ENCODE peak calls at places on chromosomes 4 and X, in eight cellular contexts. One of them, this sample, is unnamed.

GRCh38 chrX:154437398-154437752 is 421 bp downstream of the GDI1 start:
- DNase-seq in NCI-H1105: peak
- DNase-seq in natural killer cell: no peak
- DNase-seq in GM20000: no peak
- DNase-seq in activated CD4-positive, alpha-beta T cell treated with anti-CD3 and anti-CD28 coated beads for 48 hours: no peak
- DNase-seq in activated effector memory CD4-positive, alpha-beta T cell treated with anti-CD3 and anti-CD28 coated beads, Interleukin-2, amount 50 U/mL, for 16 hours: no peak
- DNase-seq in memory B cell: no peak
- DNase-seq in stimulated activated CD4-positive, alpha-beta T cell treated with anti-CD3 and anti-CD28 coated beads, Interleukin-1b, Interleukin-23, amount 100 ng/mL, for 48 hours: no peak
- DNase-seq in this sample: no peak

GRCh38 chrX:55593756-55594257 is 29.4 kb upstream of the FOXR2 start:
- DNase-seq in NCI-H1105: no peak
- DNase-seq in natural killer cell: no peak
- DNase-seq in GM20000: no peak
- DNase-seq in activated CD4-positive, alpha-beta T cell treated with anti-CD3 and anti-CD28 coated beads for 48 hours: no peak
- DNase-seq in activated effector memory CD4-positive, alpha-beta T cell treated with anti-CD3 and anti-CD28 coated beads, Interleukin-2, amount 50 U/mL, for 16 hours: no peak
- DNase-seq in memory B cell: no peak
- DNase-seq in stimulated activated CD4-positive, alpha-beta T cell treated with anti-CD3 and anti-CD28 coated beads, Interleukin-1b, Interleukin-23, amount 100 ng/mL, for 48 hours: no peak
- DNase-seq in this sample: no peak

GRCh38 chr4:2790583-2791517 is 2.0 kb upstream of the SH3BP2 start:
- DNase-seq in NCI-H1105: no peak
- DNase-seq in natural killer cell: no peak
- DNase-seq in GM20000: no peak
- DNase-seq in activated CD4-positive, alpha-beta T cell treated with anti-CD3 and anti-CD28 coated beads for 48 hours: no peak
- DNase-seq in activated effector memory CD4-positive, alpha-beta T cell treated with anti-CD3 and anti-CD28 coated beads, Interleukin-2, amount 50 U/mL, for 16 hours: peak
- DNase-seq in memory B cell: no peak
- DNase-seq in stimulated activated CD4-positive, alpha-beta T cell treated with anti-CD3 and anti-CD28 coated beads, Interleukin-1b, Interleukin-23, amount 100 ng/mL, for 48 hours: no peak
- DNase-seq in this sample: peak

GRCh38 chr4:186074189-186074588 is 5.2 kb downstream of the TLR3 start:
- DNase-seq in NCI-H1105: no peak
- DNase-seq in natural killer cell: no peak
- DNase-seq in GM20000: no peak
- DNase-seq in activated CD4-positive, alpha-beta T cell treated with anti-CD3 and anti-CD28 coated beads for 48 hours: no peak
- DNase-seq in activated effector memory CD4-positive, alpha-beta T cell treated with anti-CD3 and anti-CD28 coated beads, Interleukin-2, amount 50 U/mL, for 16 hours: no peak
- DNase-seq in memory B cell: no peak
- DNase-seq in stimulated activated CD4-positive, alpha-beta T cell treated with anti-CD3 and anti-CD28 coated beads, Interleukin-1b, Interleukin-23, amount 100 ng/mL, for 48 hours: no peak
- DNase-seq in this sample: no peak

GRCh38 chr4:123415977-123416376 is 19.4 kb downstream of the SPRY1 start:
- DNase-seq in NCI-H1105: no peak
- DNase-seq in natural killer cell: no peak
- DNase-seq in GM20000: no peak
- DNase-seq in activated CD4-positive, alpha-beta T cell treated with anti-CD3 and anti-CD28 coated beads for 48 hours: peak
- DNase-seq in activated effector memory CD4-positive, alpha-beta T cell treated with anti-CD3 and anti-CD28 coated beads, Interleukin-2, amount 50 U/mL, for 16 hours: peak
- DNase-seq in memory B cell: no peak
- DNase-seq in stimulated activated CD4-positive, alpha-beta T cell treated with anti-CD3 and anti-CD28 coated beads, Interleukin-1b, Interleukin-23, amount 100 ng/mL, for 48 hours: peak
- DNase-seq in this sample: no peak

GRCh38 chr4:69822198-69822597 is 37.7 kb downstream of the SULT1E1 start:
- DNase-seq in NCI-H1105: no peak
- DNase-seq in natural killer cell: no peak
- DNase-seq in GM20000: no peak
- DNase-seq in activated CD4-positive, alpha-beta T cell treated with anti-CD3 and anti-CD28 coated beads for 48 hours: no peak
- DNase-seq in activated effector memory CD4-positive, alpha-beta T cell treated with anti-CD3 and anti-CD28 coated beads, Interleukin-2, amount 50 U/mL, for 16 hours: no peak
- DNase-seq in memory B cell: no peak
- DNase-seq in stimulated activated CD4-positive, alpha-beta T cell treated with anti-CD3 and anti-CD28 coated beads, Interleukin-1b, Interleukin-23, amount 100 ng/mL, for 48 hours: no peak
- DNase-seq in this sample: no peak

GRCh38 chrX:84155938-84156337 is 32.1 kb downstream of the RPS6KA6 start:
- DNase-seq in NCI-H1105: no peak
- DNase-seq in natural killer cell: no peak
- DNase-seq in GM20000: no peak
- DNase-seq in activated CD4-positive, alpha-beta T cell treated with anti-CD3 and anti-CD28 coated beads for 48 hours: no peak
- DNase-seq in activated effector memory CD4-positive, alpha-beta T cell treated with anti-CD3 and anti-CD28 coated beads, Interleukin-2, amount 50 U/mL, for 16 hours: no peak
- DNase-seq in memory B cell: no peak
- DNase-seq in stimulated activated CD4-positive, alpha-beta T cell treated with anti-CD3 and anti-CD28 coated beads, Interleukin-1b, Interleukin-23, amount 100 ng/mL, for 48 hours: no peak
- DNase-seq in this sample: no peak

GRCh38 chr4:76365636-76366035 is 55.3 kb downstream of the CCDC158 start:
- DNase-seq in NCI-H1105: no peak
- DNase-seq in natural killer cell: no peak
- DNase-seq in GM20000: no peak
- DNase-seq in activated CD4-positive, alpha-beta T cell treated with anti-CD3 and anti-CD28 coated beads for 48 hours: no peak
- DNase-seq in activated effector memory CD4-positive, alpha-beta T cell treated with anti-CD3 and anti-CD28 coated beads, Interleukin-2, amount 50 U/mL, for 16 hours: no peak
- DNase-seq in memory B cell: no peak
- DNase-seq in stimulated activated CD4-positive, alpha-beta T cell treated with anti-CD3 and anti-CD28 coated beads, Interleukin-1b, Interleukin-23, amount 100 ng/mL, for 48 hours: no peak
- DNase-seq in this sample: no peak

GRCh38 chr4:81648576-81649272 is 177.0 kb upstream of the RASGEF1B start:
- DNase-seq in NCI-H1105: no peak
- DNase-seq in natural killer cell: no peak
- DNase-seq in GM20000: peak
- DNase-seq in activated CD4-positive, alpha-beta T cell treated with anti-CD3 and anti-CD28 coated beads for 48 hours: peak
- DNase-seq in activated effector memory CD4-positive, alpha-beta T cell treated with anti-CD3 and anti-CD28 coated beads, Interleukin-2, amount 50 U/mL, for 16 hours: peak
- DNase-seq in memory B cell: no peak
- DNase-seq in stimulated activated CD4-positive, alpha-beta T cell treated with anti-CD3 and anti-CD28 coated beads, Interleukin-1b, Interleukin-23, amount 100 ng/mL, for 48 hours: peak
- DNase-seq in this sample: no peak

This sample was measured in activated B cell treated with CpG ODN at 0.5 μM for 24 hours.